ENCODE peak calls at places on chromosomes 6 and 20, in five cellular contexts. G is HFFc6, T is KBM-7, Y is PC-3, L is GM20000. B is an unnamed sample.

GRCh38 chr20:50335105-50335504 is 144.5 kb downstream of the CEBPB start:
- DNase-seq in G (no peak), T (peak; percentile 49), Y (peak; percentile 57), L (peak; percentile 45), B (peak; percentile 91)

GRCh38 chr6:151101116-151101810 is 138.5 kb upstream of the AKAP12 start:
- DNase-seq in G (no peak), T (no peak), Y (no peak), L (no peak), B (no peak)

GRCh38 chr6:122068291-122068769 is 331.1 kb upstream of the HSF2 start:
- DNase-seq in G (no peak), T (no peak), Y (no peak), L (no peak), B (no peak)

GRCh38 chr6:31582230-31582601 is at the start of gene LTB:
- DNase-seq in G (no peak), T (no peak), Y (no peak), L (peak; percentile 12), B (no peak)

GRCh38 chr6:31405996-31406395 is 2.6 kb downstream of the MICA start:
- DNase-seq in G (no peak), T (no peak), Y (no peak), L (no peak), B (no peak)

GRCh38 chr20:50577175-50578018 is 67.2 kb downstream of the PTPN1 start:
- DNase-seq in G (no peak), T (no peak), Y (no peak), L (no peak), B (no peak)

GRCh38 chr6:97626586-97627441 is 343.8 kb upstream of the MMS22L start:
- DNase-seq in G (no peak), T (no peak), Y (no peak), L (no peak), B (no peak)

GRCh38 chr20:62365814-62366369 is 1.2 kb downstream of the LAMA5 start:
- DNase-seq in G (no peak), T (peak; percentile 50), Y (peak; percentile 91), L (no peak), B (peak; percentile 90)

GRCh38 chr6:35663447-35664235 is 25.1 kb downstream of the FKBP5 start:
- DNase-seq in G (peak; percentile 74), T (no peak), Y (peak; percentile 12), L (no peak), B (no peak)

GRCh38 chr6:3794092-3794491 is 42.6 kb upstream of the PXDC1 start:
- DNase-seq in G (no peak), T (no peak), Y (no peak), L (peak; percentile 43), B (no peak)

GRCh38 chr6:67615796-67616195 is 1019.3 kb upstream of the ADGRB3 start:
- DNase-seq in G (no peak), T (no peak), Y (peak; percentile 3), L (no peak), B (no peak)

GRCh38 chr6:30554962-30555361 is 1.3 kb downstream of the GNL1 start:
- DNase-seq in G (no peak), T (no peak), Y (no peak), L (no peak), B (no peak)

GRCh38 chr6:81909981-81910910 is 157.8 kb upstream of the TENT5A start:
- DNase-seq in G (no peak), T (peak; percentile 19), Y (no peak), L (no peak), B (no peak)

GRCh38 chr6:124294572-124294971 is 490.9 kb downstream of the NKAIN2 start:
- DNase-seq in G (no peak), T (no peak), Y (peak; percentile 22), L (no peak), B (no peak)

GRCh38 chr6:61809004-61809595 is 476.9 kb downstream of the KHDRBS2 start:
- DNase-seq in G (peak; percentile 15), T (peak; percentile 60), Y (peak; percentile 39), L (peak; percentile 6), B (no peak)

GRCh38 chr6:31701666-31702420 is 1.3 kb downstream of the ABHD16A start:
- DNase-seq in G (no peak), T (no peak), Y (no peak), L (no peak), B (no peak)

GRCh38 chr20:44884907-44885391 is 556 bp upstream of the YWHAB start:
- DNase-seq in G (no peak), T (no peak), Y (no peak), L (no peak), B (no peak)

GRCh38 chr6:46719099-46719498 is 16.1 kb downstream of the PLA2G7 start:
- DNase-seq in G (no peak), T (no peak), Y (peak; percentile 98), L (no peak), B (no peak)

GRCh38 chr20:62120990-62121775 is 1.1 kb upstream of the LSM14B start:
- DNase-seq in G (peak; percentile 20), T (no peak), Y (peak; percentile 50), L (no peak), B (no peak)

GRCh38 chr6:130896249-130896648 is 69.0 kb downstream of the SMLR1 start:
- DNase-seq in G (no peak), T (no peak), Y (no peak), L (no peak), B (no peak)

GRCh38 chr6:2378891-2379652 is 133.7 kb upstream of the GMDS start:
- DNase-seq in G (peak; percentile 61), T (no peak), Y (peak; percentile 67), L (no peak), B (no peak)

GRCh38 chr6:4480788-4481725 is 295.1 kb upstream of the CDYL start:
- DNase-seq in G (no peak), T (no peak), Y (no peak), L (no peak), B (no peak)

GRCh38 chr6:36938536-36938935 is 16.0 kb upstream of the PI16 start:
- DNase-seq in G (peak; percentile 74), T (no peak), Y (no peak), L (no peak), B (no peak)

GRCh38 chr6:137316626-137317025 is 97.4 kb upstream of the IFNGR1 start:
- DNase-seq in G (no peak), T (no peak), Y (no peak), L (no peak), B (no peak)

GRCh38 chr20:20480689-20481088 is 112.8 kb downstream of the INSM1 start:
- DNase-seq in G (peak; percentile 67), T (no peak), Y (peak; percentile 81), L (no peak), B (no peak)

B was measured in Caco-2.